ENCODE peak calls at places on chromosomes 6 and 20, in eight cellular contexts. K, L, W, C, I, M, R and X are unnamed samples.

GRCh38 chr6:167826230-167827061 is at the start of gene AFDN:
- DNase-seq in K (peak), L (peak), W (peak), C (peak), I (peak), M (peak), R (no peak), X (peak)

GRCh38 chr20:51640743-51641142 is 98.2 kb upstream of the NFATC2 start:
- DNase-seq in K (no peak), L (peak), W (no peak), C (no peak), I (no peak), M (no peak), R (no peak), X (no peak)

GRCh38 chr20:53162251-53162835 is 190.2 kb downstream of the TSHZ2 start:
- DNase-seq in K (no peak), L (peak), W (peak), C (peak), I (no peak), M (no peak), R (no peak), X (no peak)

GRCh38 chr6:99092009-99092408 is 144.3 kb upstream of the FBXL4 start:
- DNase-seq in K (no peak), L (no peak), W (no peak), C (no peak), I (no peak), M (no peak), R (no peak), X (peak)

GRCh38 chr6:147381734-147382133 is 126.8 kb upstream of the SAMD5 start:
- DNase-seq in K (no peak), L (peak), W (no peak), C (peak), I (no peak), M (no peak), R (no peak), X (no peak)

GRCh38 chr6:36131517-36132220 is 1.4 kb downstream of the MAPK13 start:
- DNase-seq in K (no peak), L (peak), W (no peak), C (peak), I (no peak), M (peak), R (peak), X (peak)

GRCh38 chr6:159852877-159853276 is 37.9 kb upstream of the MAS1 start:
- DNase-seq in K (no peak), L (no peak), W (no peak), C (peak), I (no peak), M (no peak), R (no peak), X (no peak)

GRCh38 chr6:50264995-50265571 is 215.4 kb upstream of the DEFB112 start:
- DNase-seq in K (no peak), L (no peak), W (no peak), C (no peak), I (no peak), M (no peak), R (no peak), X (no peak)

GRCh38 chr6:44925100-44925739 is 402.9 kb upstream of the RUNX2 start:
- DNase-seq in K (no peak), L (peak), W (no peak), C (peak), I (no peak), M (no peak), R (peak), X (peak)

GRCh38 chr6:106451419-106451818 is 90.9 kb downstream of the CRYBG1 start:
- DNase-seq in K (no peak), L (no peak), W (no peak), C (peak), I (no peak), M (no peak), R (peak), X (no peak)

GRCh38 chr20:52747736-52748135 is 224.4 kb upstream of the TSHZ2 start:
- DNase-seq in K (no peak), L (no peak), W (peak), C (peak), I (no peak), M (no peak), R (no peak), X (no peak)

GRCh38 chr20:56442381-56443365 is 25.8 kb upstream of the RTF2 start:
- DNase-seq in K (peak), L (peak), W (no peak), C (peak), I (no peak), M (no peak), R (no peak), X (no peak)

GRCh38 chr6:158485411-158485810 is 74.5 kb upstream of the TMEM181 start:
- DNase-seq in K (no peak), L (peak), W (no peak), C (peak), I (no peak), M (no peak), R (no peak), X (no peak)

GRCh38 chr20:48398506-48399449 is 429.0 kb downstream of the PREX1 start:
- DNase-seq in K (no peak), L (no peak), W (peak), C (no peak), I (peak), M (no peak), R (no peak), X (no peak)

GRCh38 chr6:50145125-50145524 is 95.4 kb upstream of the DEFB112 start:
- DNase-seq in K (no peak), L (peak), W (no peak), C (no peak), I (no peak), M (no peak), R (no peak), X (no peak)

GRCh38 chr20:51384854-51385253 is 157.7 kb downstream of the NFATC2 start:
- DNase-seq in K (no peak), L (no peak), W (no peak), C (no peak), I (no peak), M (no peak), R (no peak), X (no peak)

GRCh38 chr20:50848341-50848808 is 53.5 kb downstream of the BCAS4 start:
- DNase-seq in K (peak), L (no peak), W (no peak), C (peak), I (no peak), M (no peak), R (no peak), X (no peak)

GRCh38 chr6:3997144-3997770 is 81.7 kb downstream of the FAM217A start:
- DNase-seq in K (no peak), L (peak), W (no peak), C (peak), I (no peak), M (no peak), R (no peak), X (no peak)

GRCh38 chr6:4775591-4776492 is at the start of gene CDYL:
- DNase-seq in K (peak), L (peak), W (peak), C (peak), I (peak), M (peak), R (peak), X (peak)

GRCh38 chr20:36745234-36745926 is 510 bp downstream of the NDRG3 start:
- DNase-seq in K (peak), L (no peak), W (peak), C (peak), I (no peak), M (peak), R (peak), X (no peak)

GRCh38 chr6:106488494-106489369 is 128.2 kb downstream of the CRYBG1 start:
- DNase-seq in K (no peak), L (no peak), W (no peak), C (peak), I (no peak), M (no peak), R (no peak), X (no peak)

GRCh38 chr20:33882481-33882880 is 71.3 kb downstream of the CHMP4B start:
- DNase-seq in K (no peak), L (no peak), W (no peak), C (no peak), I (no peak), M (no peak), R (no peak), X (no peak)

GRCh38 chr20:33880396-33880795 is 69.2 kb downstream of the CHMP4B start:
- DNase-seq in K (no peak), L (no peak), W (no peak), C (no peak), I (no peak), M (no peak), R (no peak), X (no peak)

GRCh38 chr20:33882018-33882417 is 70.9 kb downstream of the CHMP4B start:
- DNase-seq in K (no peak), L (no peak), W (no peak), C (no peak), I (no peak), M (no peak), R (no peak), X (no peak)

GRCh38 chr20:33884633-33885032 is 73.5 kb downstream of the CHMP4B start:
- DNase-seq in K (no peak), L (no peak), W (no peak), C (no peak), I (no peak), M (no peak), R (no peak), X (no peak)

DNA sequence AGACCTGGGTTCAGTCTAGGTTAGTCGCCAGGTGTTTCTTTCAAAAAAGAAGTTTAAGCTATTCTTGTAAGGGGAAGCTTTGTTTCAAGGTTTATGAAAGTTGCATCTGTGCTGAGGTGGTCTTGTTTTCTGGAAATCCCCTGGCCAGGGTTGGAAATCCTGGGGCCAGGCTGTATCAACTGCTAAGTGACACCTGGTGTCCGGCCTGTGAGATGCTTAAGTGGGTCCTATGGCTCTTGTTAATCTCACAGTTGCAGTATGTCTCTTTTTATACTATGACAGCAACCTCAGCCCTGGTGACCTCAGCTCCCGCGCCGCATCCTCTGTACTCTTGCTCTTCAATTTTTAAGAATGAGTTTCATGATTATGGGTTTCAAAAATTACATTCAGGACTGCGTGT is 72.0 kb downstream of the CHMP4B start:
- DNase-seq in K (no peak), L (no peak), W (no peak), C (no peak), I (no peak), M (no peak), R (no peak), X (peak)
- TF ChIP-seq CTCF in K (no peak), L (no peak), W (no peak), C (no peak), I (no peak), M (no peak), R (no peak), X (no peak)

DNA sequence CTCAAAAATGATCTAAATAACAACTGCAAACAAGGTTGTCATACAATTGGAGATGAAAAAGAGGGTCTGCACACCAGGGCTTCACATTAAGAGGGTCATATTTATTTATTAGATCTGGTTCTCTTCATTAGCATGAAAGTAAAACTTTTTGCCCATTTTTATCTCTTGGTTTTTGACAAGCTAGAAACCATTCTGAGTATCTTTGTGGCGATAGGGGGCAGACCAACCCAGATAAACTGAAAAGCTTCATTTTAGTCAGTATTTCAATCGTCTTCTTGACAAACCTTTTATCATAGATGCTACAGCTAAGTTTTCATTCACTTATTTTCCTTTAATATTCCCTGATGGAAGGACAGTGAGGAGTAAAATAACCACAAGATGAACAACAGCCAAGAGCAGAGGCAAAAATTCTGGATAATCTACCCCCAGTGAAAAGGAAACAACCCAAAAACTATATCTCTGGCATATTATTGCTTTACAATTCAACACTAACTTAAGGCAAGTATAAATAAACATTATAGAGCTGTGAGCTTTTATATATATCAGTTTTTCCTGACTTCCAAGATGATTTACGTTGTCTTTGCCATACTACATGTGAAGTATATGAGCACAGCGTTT is 45.2 kb downstream of the THEMIS start:
- DNase-seq in K (no peak), L (peak), W (peak), C (peak), I (no peak), M (no peak), R (peak), X (no peak)
- TF ChIP-seq CTCF in K (peak), L (peak), W (peak), C (peak), I (peak), M (peak), R (peak), X (peak)

DNA sequence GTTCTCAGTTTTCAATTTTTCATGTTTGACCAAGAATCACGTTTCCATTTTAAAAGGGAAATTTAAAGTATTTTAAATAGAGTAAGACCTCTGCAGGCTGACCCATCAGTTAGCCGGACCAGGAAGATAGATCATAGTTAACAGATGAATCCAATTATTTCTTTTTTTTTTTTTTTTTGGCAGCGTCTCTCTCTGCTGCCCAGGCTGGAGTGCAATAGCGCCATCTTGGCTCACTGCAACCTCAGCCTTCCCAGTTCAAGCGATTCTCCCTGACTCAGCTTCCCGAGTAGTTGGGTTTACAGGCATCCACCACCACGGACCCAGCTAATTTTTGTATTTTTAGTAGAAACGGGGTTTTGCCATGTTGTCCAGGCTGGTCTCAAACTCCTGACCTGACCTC is 256.7 kb upstream of the CNR1 start:
- DNase-seq in K (no peak), L (no peak), W (no peak), C (no peak), I (no peak), M (no peak), R (no peak), X (no peak)
- TF ChIP-seq CTCF in K (no peak), L (no peak), W (no peak), C (peak), I (no peak), M (no peak), R (no peak), X (no peak)

GRCh38 chr6:87407896-87408720 is at the start of gene CFAP206:
- DNase-seq in K (peak), L (peak), W (peak), C (peak), I (peak), M (peak), R (peak), X (peak)
- TF ChIP-seq CTCF in K (no peak), L (no peak), W (peak), C (peak), I (peak), M (no peak), R (peak), X (no peak)

GRCh38 chr6:12507641-12508040 is 208.9 kb upstream of the PHACTR1 start:
- DNase-seq in K (no peak), L (no peak), W (no peak), C (no peak), I (no peak), M (no peak), R (no peak), X (no peak)

GRCh38 chr6:12506211-12506610 is 210.4 kb upstream of the PHACTR1 start:
- DNase-seq in K (no peak), L (no peak), W (no peak), C (no peak), I (no peak), M (no peak), R (no peak), X (no peak)

GRCh38 chr6:12509060-12509459 is 207.5 kb upstream of the PHACTR1 start:
- DNase-seq in K (no peak), L (no peak), W (no peak), C (no peak), I (no peak), M (no peak), R (no peak), X (no peak)

GRCh38 chr6:12508553-12508952 is 208.0 kb upstream of the PHACTR1 start:
- DNase-seq in K (no peak), L (no peak), W (no peak), C (no peak), I (no peak), M (no peak), R (no peak), X (no peak)

DNA sequence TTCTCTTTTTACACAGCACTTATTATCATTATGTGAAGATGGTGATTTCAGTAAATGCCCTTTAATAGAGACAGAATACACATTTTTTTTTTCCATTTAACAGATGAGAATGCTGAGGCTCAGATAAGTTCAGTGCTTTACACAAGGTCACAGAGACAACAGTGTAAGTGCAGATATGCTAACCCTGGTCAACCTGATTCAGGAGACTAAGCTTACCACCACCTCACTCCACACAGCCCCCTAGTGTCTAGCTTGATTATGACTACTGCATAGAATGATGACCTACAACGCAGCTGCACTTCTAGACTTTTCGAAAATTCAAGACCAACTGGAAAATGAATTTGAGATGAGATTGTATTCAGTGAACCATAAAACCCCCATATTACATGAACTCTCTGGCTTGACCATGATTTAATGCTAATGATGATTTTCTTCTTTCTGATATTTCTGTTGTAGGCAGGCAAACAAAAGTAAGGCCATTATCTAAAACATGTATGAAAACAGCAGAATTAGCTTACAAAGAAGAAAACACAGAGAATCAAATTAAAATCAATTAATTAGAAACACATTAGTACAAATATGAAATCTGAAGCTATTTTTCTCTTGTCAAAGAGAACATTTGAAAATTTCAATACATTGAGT is 212.1 kb upstream of the PHACTR1 start:
- DNase-seq in K (no peak), L (peak), W (no peak), C (no peak), I (no peak), M (peak), R (no peak), X (peak)
- TF ChIP-seq CTCF in K (no peak), L (peak), W (peak), C (peak), I (peak), M (peak), R (peak), X (peak)

GRCh38 chr20:11274137-11274536 is 600.3 kb upstream of the JAG1 start:
- DNase-seq in K (no peak), L (peak), W (peak), C (peak), I (no peak), M (peak), R (peak), X (peak)
- TF ChIP-seq CTCF in K (peak), L (peak), W (peak), C (peak), I (peak), M (peak), R (peak), X (peak)

GRCh38 chr6:52497652-52498408 is 77.7 kb downstream of the EFHC1 start:
- DNase-seq in K (no peak), L (peak), W (peak), C (peak), I (no peak), M (no peak), R (no peak), X (peak)

GRCh38 chr6:52500268-52501129 is 76.4 kb downstream of the TRAM2 start:
- DNase-seq in K (peak), L (no peak), W (no peak), C (no peak), I (no peak), M (no peak), R (no peak), X (peak)

GRCh38 chr6:52499026-52499425 is 77.8 kb downstream of the TRAM2 start:
- DNase-seq in K (no peak), L (peak), W (no peak), C (peak), I (no peak), M (no peak), R (no peak), X (no peak)

GRCh38 chr6:52498538-52499017 is 78.3 kb downstream of the TRAM2 start:
- DNase-seq in K (no peak), L (no peak), W (no peak), C (peak), I (no peak), M (no peak), R (no peak), X (peak)

GRCh38 chr6:52499681-52500239 is 77.1 kb downstream of the TRAM2 start:
- DNase-seq in K (peak), L (no peak), W (peak), C (no peak), I (no peak), M (no peak), R (no peak), X (peak)
- TF ChIP-seq CTCF in K (no peak), L (no peak), W (no peak), C (no peak), I (no peak), M (no peak), R (no peak), X (no peak)

DNA sequence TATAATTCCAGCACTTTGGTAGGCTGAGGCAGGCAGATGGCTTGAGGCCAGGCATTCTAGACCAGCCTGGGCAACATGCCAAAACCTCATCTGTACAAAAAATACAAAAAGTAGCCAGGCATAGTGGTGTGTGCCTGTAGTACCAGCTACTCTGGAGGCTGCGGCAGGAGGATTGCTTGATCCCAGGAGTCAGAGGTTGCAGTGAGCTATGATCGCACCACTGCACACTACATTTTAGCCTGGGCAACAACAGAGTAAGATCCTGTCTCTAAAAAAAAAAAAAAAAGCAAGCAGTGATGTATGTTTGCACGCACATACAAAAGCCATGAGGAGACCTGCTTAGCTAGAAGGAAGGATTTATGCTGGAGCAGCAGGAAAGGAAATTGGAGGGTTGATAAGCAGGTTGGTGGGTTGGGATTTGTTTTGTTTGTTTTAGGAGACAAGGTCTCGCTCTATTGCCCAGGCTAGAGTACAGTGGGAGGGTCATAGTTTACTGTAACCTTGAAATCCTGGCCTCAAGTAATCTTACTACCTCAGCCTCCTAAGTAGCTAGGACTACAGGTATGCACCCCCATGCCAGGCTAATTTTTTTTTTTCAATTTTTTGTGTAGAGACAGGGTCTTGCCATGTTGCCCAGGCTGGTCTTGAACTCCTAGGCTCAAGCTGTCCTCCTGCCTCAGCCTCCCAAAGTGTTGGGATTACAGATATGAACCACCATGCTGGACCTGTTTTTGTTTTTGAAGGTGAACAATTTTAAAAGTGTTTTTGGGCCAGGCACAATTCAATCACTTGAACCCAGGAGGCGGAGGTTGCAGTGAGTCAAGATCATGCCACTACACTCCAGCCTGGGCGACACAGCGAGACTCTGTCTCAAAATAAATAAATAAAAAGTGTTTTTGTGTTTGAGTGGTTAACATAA is 4.0 kb downstream of the ZSWIM3 start:
- DNase-seq in K (no peak), L (no peak), W (no peak), C (no peak), I (no peak), M (peak), R (peak), X (no peak)
- TF ChIP-seq CTCF in K (no peak), L (no peak), W (no peak), C (no peak), I (no peak), M (no peak), R (no peak), X (no peak)